ENCODE peak calls at places on chromosomes 6 and 20, in four cellular contexts. One of them, this sample, is unnamed.

GRCh38 chr6:63862486-63863198 is 227.0 kb downstream of the PHF3 start:
- DNase-seq in T-helper 2 cell treated with Interferon-gamma antibody and Interleukin-4, amounts not matched to agents 5 μg/mL and 100 μg/mL, for 36 hours: no peak
- DNase-seq in mesothelial cell of epicardium: no peak
- DNase-seq in right cardiac atrium: no peak
- DNase-seq in this sample: no peak

GRCh38 chr6:75932067-75932466 is 140.4 kb downstream of the IMPG1 start:
- DNase-seq in right cardiac atrium: no peak
- DNase-seq in mesothelial cell of epicardium: peak
- DNase-seq in T-helper 2 cell treated with Interferon-gamma antibody and Interleukin-4, amounts not matched to agents 5 μg/mL and 100 μg/mL, for 36 hours: no peak
- DNase-seq in this sample: no peak

GRCh38 chr6:112939543-112939942 is 592.4 kb downstream of the RFPL4B start:
- DNase-seq in T-helper 2 cell treated with Interferon-gamma antibody and Interleukin-4, amounts not matched to agents 5 μg/mL and 100 μg/mL, for 36 hours: no peak
- DNase-seq in right cardiac atrium: no peak
- DNase-seq in mesothelial cell of epicardium: no peak
- DNase-seq in this sample: no peak

GRCh38 chr6:43847741-43848630 is 78.0 kb downstream of the VEGFA start:
- DNase-seq in right cardiac atrium: no peak
- DNase-seq in mesothelial cell of epicardium: no peak
- DNase-seq in T-helper 2 cell treated with Interferon-gamma antibody and Interleukin-4, amounts not matched to agents 5 μg/mL and 100 μg/mL, for 36 hours: no peak
- DNase-seq in this sample: no peak

GRCh38 chr20:32153771-32154170 is 44.3 kb downstream of the TM9SF4 start:
- DNase-seq in T-helper 2 cell treated with Interferon-gamma antibody and Interleukin-4, amounts not matched to agents 5 μg/mL and 100 μg/mL, for 36 hours: no peak
- DNase-seq in mesothelial cell of epicardium: no peak
- DNase-seq in right cardiac atrium: no peak
- DNase-seq in this sample: no peak

GRCh38 chr6:43455034-43455747 is at the start of gene DLK2:
- DNase-seq in T-helper 2 cell treated with Interferon-gamma antibody and Interleukin-4, amounts not matched to agents 5 μg/mL and 100 μg/mL, for 36 hours: no peak
- DNase-seq in right cardiac atrium: no peak
- DNase-seq in mesothelial cell of epicardium: peak
- DNase-seq in this sample: no peak

GRCh38 chr6:136137008-136137689 is 113.0 kb downstream of the MTFR2 start:
- DNase-seq in mesothelial cell of epicardium: no peak
- DNase-seq in right cardiac atrium: no peak
- DNase-seq in T-helper 2 cell treated with Interferon-gamma antibody and Interleukin-4, amounts not matched to agents 5 μg/mL and 100 μg/mL, for 36 hours: no peak
- DNase-seq in this sample: peak

GRCh38 chr6:52605610-52606185 is 28.8 kb upstream of the TRAM2 start:
- DNase-seq in mesothelial cell of epicardium: no peak
- DNase-seq in right cardiac atrium: no peak
- DNase-seq in T-helper 2 cell treated with Interferon-gamma antibody and Interleukin-4, amounts not matched to agents 5 μg/mL and 100 μg/mL, for 36 hours: no peak
- DNase-seq in this sample: no peak

GRCh38 chr6:16286151-16286522 is 47.8 kb downstream of the GMPR start:
- DNase-seq in right cardiac atrium: no peak
- DNase-seq in T-helper 2 cell treated with Interferon-gamma antibody and Interleukin-4, amounts not matched to agents 5 μg/mL and 100 μg/mL, for 36 hours: no peak
- DNase-seq in mesothelial cell of epicardium: peak
- DNase-seq in this sample: no peak

GRCh38 chr6:56058636-56059035 is 183.2 kb upstream of the BMP5 start:
- DNase-seq in mesothelial cell of epicardium: no peak
- DNase-seq in right cardiac atrium: no peak
- DNase-seq in T-helper 2 cell treated with Interferon-gamma antibody and Interleukin-4, amounts not matched to agents 5 μg/mL and 100 μg/mL, for 36 hours: no peak
- DNase-seq in this sample: no peak

GRCh38 chr6:35449287-35449881 is 2.8 kb upstream of the FANCE start:
- DNase-seq in right cardiac atrium: no peak
- DNase-seq in mesothelial cell of epicardium: no peak
- DNase-seq in T-helper 2 cell treated with Interferon-gamma antibody and Interleukin-4, amounts not matched to agents 5 μg/mL and 100 μg/mL, for 36 hours: no peak
- DNase-seq in this sample: peak

GRCh38 chr6:138722425-138723371 is 50.9 kb upstream of the CCDC28A start:
- DNase-seq in T-helper 2 cell treated with Interferon-gamma antibody and Interleukin-4, amounts not matched to agents 5 μg/mL and 100 μg/mL, for 36 hours: no peak
- DNase-seq in right cardiac atrium: no peak
- DNase-seq in mesothelial cell of epicardium: no peak
- DNase-seq in this sample: no peak

GRCh38 chr6:90611996-90612690 is 25.3 kb upstream of the MAP3K7 start:
- DNase-seq in mesothelial cell of epicardium: no peak
- DNase-seq in right cardiac atrium: no peak
- DNase-seq in T-helper 2 cell treated with Interferon-gamma antibody and Interleukin-4, amounts not matched to agents 5 μg/mL and 100 μg/mL, for 36 hours: no peak
- DNase-seq in this sample: no peak

GRCh38 chr20:47781631-47782030 is 3.6 kb downstream of the SULF2 start:
- DNase-seq in T-helper 2 cell treated with Interferon-gamma antibody and Interleukin-4, amounts not matched to agents 5 μg/mL and 100 μg/mL, for 36 hours: no peak
- DNase-seq in mesothelial cell of epicardium: no peak
- DNase-seq in right cardiac atrium: no peak
- DNase-seq in this sample: no peak

GRCh38 chr6:26124550-26125014 is 37.4 kb downstream of the HFE start:
- DNase-seq in T-helper 2 cell treated with Interferon-gamma antibody and Interleukin-4, amounts not matched to agents 5 μg/mL and 100 μg/mL, for 36 hours: no peak
- DNase-seq in right cardiac atrium: no peak
- DNase-seq in mesothelial cell of epicardium: no peak
- DNase-seq in this sample: no peak

GRCh38 chr6:13406781-13407180 is 78.4 kb upstream of the TBC1D7 start:
- DNase-seq in right cardiac atrium: no peak
- DNase-seq in T-helper 2 cell treated with Interferon-gamma antibody and Interleukin-4, amounts not matched to agents 5 μg/mL and 100 μg/mL, for 36 hours: no peak
- DNase-seq in mesothelial cell of epicardium: no peak
- DNase-seq in this sample: peak

This sample was measured in NCI-H2227 treated with DMSO at 0.1 percent for 48 hours.